ENCODE peak calls at places on chromosomes 4 and X, in seven cellular contexts. U is right lobe of liver, B is breast epithelium, D is K562, A is HepG2, H is transverse colon, E is suprapubic skin. V is an unnamed sample. For H3K36me3, the result is how much of the 10 kb centered on the place peaks cover.

GRCh38 chrX:48515842-48516241 is 5.8 kb upstream of the EBP start:
- DNase-seq in U (no peak), B (no peak), D (no peak), A (no peak), H (no peak), E (no peak), V (no peak)

GRCh38 chrX:2962346-2962745 is 33.2 kb upstream of the ARSD start:
- DNase-seq in U (peak), B (no peak), D (no peak), A (peak), H (peak), E (no peak), V (no peak)

GRCh38 chr4:174996079-174996478 is 77.9 kb downstream of the ADAM29 start:
- DNase-seq in U (no peak), B (no peak), D (no peak), A (no peak), H (no peak), E (no peak), V (no peak)

GRCh38 chr4:153438916-153439756 is 27.0 kb upstream of the TMEM131L start:
- DNase-seq in U (no peak), B (no peak), D (no peak), A (no peak), H (no peak), E (no peak), V (no peak)

GRCh38 chrX:153973127-153974002 is 811 bp downstream of the TMEM187 start:
- DNase-seq in U (no peak), B (no peak), D (no peak), A (peak), H (no peak), E (no peak), V (no peak)

GRCh38 chrX:2933125-2933900 is 4.2 kb upstream of the ARSD start:
- DNase-seq in U (no peak), B (peak), D (no peak), A (no peak), H (peak), E (no peak), V (no peak)

GRCh38 chr4:155569960-155570515 is 96.6 kb upstream of the GUCY1A1 start:
- DNase-seq in U (no peak), B (no peak), D (no peak), A (no peak), H (no peak), E (no peak), V (no peak)

GRCh38 chr4:136097676-136098075 is 1434.6 kb downstream of the PCDH18 start:
- DNase-seq in U (no peak), B (no peak), D (no peak), A (no peak), H (no peak), E (no peak), V (no peak)

GRCh38 chr4:8695237-8696219 is 103.0 kb downstream of the CPZ start:
- DNase-seq in U (no peak), B (no peak), D (no peak), A (no peak), H (no peak), E (no peak), V (peak)

GRCh38 chrX:15418707-15419181 is 34.5 kb upstream of the VEGFD start:
- DNase-seq in U (no peak), B (no peak), D (no peak), A (no peak), H (no peak), E (no peak), V (no peak)

GRCh38 chr4:48015216-48015615 is 1.3 kb downstream of the CNGA1 start:
- DNase-seq in U (no peak), B (no peak), D (no peak), A (no peak), H (no peak), E (no peak), V (no peak)

GRCh38 chr4:20639346-20639745 is 60.9 kb upstream of the PACRGL start:
- DNase-seq in U (no peak), B (no peak), D (no peak), A (no peak), H (no peak), E (no peak), V (no peak)

GRCh38 chrX:34656842-34657780 is at the start of gene TMEM47:
- DNase-seq in U (peak), B (peak), D (peak), A (no peak), H (peak), E (peak), V (peak)
- TF ChIP-seq POLR2A in U (peak), B (no peak), D (no peak), A (no peak), H (no peak), E (peak), V (no peak)

GRCh38 chrX:19577181-19577810 is 62.0 kb upstream of the MAP3K15 start:
- DNase-seq in U (no peak), B (no peak), D (no peak), A (no peak), H (no peak), E (no peak), V (no peak)
- H3K36me3 ChIP-seq in U (under half), B (under half), D (under half), A (under half), H (under half), E (under half), V (under half)

GRCh38 chr4:3290476-3290875 is 2.3 kb upstream of the RGS12 start:
- DNase-seq in U (no peak), B (peak), D (no peak), A (no peak), H (no peak), E (peak), V (no peak)

GRCh38 chr4:3292571-3293409 is at the start of gene RGS12:
- DNase-seq in U (peak), B (peak), D (peak), A (peak), H (peak), E (peak), V (peak)

GRCh38 chr4:3290889-3291321 is 1.9 kb upstream of the RGS12 start:
- DNase-seq in U (no peak), B (peak), D (no peak), A (no peak), H (no peak), E (peak), V (no peak)

GRCh38 chr4:3291411-3291968 is 1.3 kb upstream of the RGS12 start:
- DNase-seq in U (peak), B (peak), D (no peak), A (peak), H (peak), E (no peak), V (no peak)

GRCh38 chr4:3291969-3292570 is 751 bp upstream of the RGS12 start:
- DNase-seq in U (peak), B (peak), D (peak), A (peak), H (peak), E (peak), V (peak)
- H3K27ac ChIP-seq in U (peak), B (peak), D (no peak), A (peak), H (peak), E (peak), V (peak)

GRCh38 chrX:149939271-149940014 is 1.2 kb upstream of the EOLA2 start:
- DNase-seq in U (peak), B (peak), D (peak), A (peak), H (peak), E (peak), V (peak)
- TF ChIP-seq POLR2A in U (no peak), B (no peak), D (no peak), A (no peak), H (no peak), E (peak), V (no peak)

V was measured in sigmoid colon.